ENCODE peak calls at places on chromosome 12, in six cellular contexts. Y, K, X, L, N and W are unnamed samples.
A peak's percentile ranks its signal among the peaks of the same experiment; 100 is the strongest.

GRCh38 chr12:50549885-50550284 is 45.1 kb downstream of the DIP2B start:
- DNase-seq in L (no peak), Y (no peak), N (no peak), K (no peak), X (no peak), W (no peak)

GRCh38 chr12:104928036-104928770 is 29.9 kb downstream of the SLC41A2 start:
- DNase-seq in Y (no peak), X (no peak), N (no peak), K (no peak), L (no peak), W (no peak)

GRCh38 chr12:49920915-49921286 is 17.2 kb upstream of the FAIM2 start:
- DNase-seq in L (no peak), Y (peak; percentile 15), N (no peak), K (no peak), X (no peak), W (no peak)

GRCh38 chr12:112450725-112451124 is 32.0 kb downstream of the PTPN11 start:
- DNase-seq in K (no peak), X (no peak), Y (no peak), N (no peak), L (no peak), W (no peak)

GRCh38 chr12:56104815-56105476 is 587 bp downstream of the PA2G4 start:
- DNase-seq in L (no peak), K (peak; percentile 13), Y (no peak), N (no peak), X (no peak), W (no peak)

GRCh38 chr12:8697476-8698131 is at the start of gene RIMKLB:
- DNase-seq in Y (peak; percentile 94), X (peak; percentile 68), K (peak; percentile 11), L (peak; percentile 57), N (peak; percentile 78), W (peak; percentile 75)

GRCh38 chr12:67019070-67019469 is 250.1 kb upstream of the CAND1 start:
- DNase-seq in X (peak; percentile 68), K (no peak), Y (no peak), N (no peak), L (no peak), W (no peak)

GRCh38 chr12:58847876-58848600 is 72.3 kb downstream of the LRIG3 start:
- DNase-seq in L (no peak), X (no peak), K (no peak), N (no peak), Y (no peak), W (no peak)

GRCh38 chr12:16299403-16299802 is 21.9 kb upstream of the SLC15A5 start:
- DNase-seq in L (peak; percentile 1), K (peak; percentile 36), Y (no peak), N (no peak), X (no peak), W (no peak)

GRCh38 chr12:130818381-130819247 is 20.4 kb downstream of the STX2 start:
- DNase-seq in X (peak; percentile 39), N (no peak), K (peak; percentile 87), L (no peak), Y (peak; percentile 90), W (peak; percentile 81)

GRCh38 chr12:15439459-15439858 is 117.2 kb downstream of the PTPRO start:
- DNase-seq in K (no peak), Y (no peak), L (no peak), X (no peak), N (no peak), W (no peak)

GRCh38 chr12:88035907-88036289 is 6.7 kb upstream of the C12orf50 start:
- DNase-seq in K (peak; percentile 21), Y (no peak), X (peak; percentile 7), L (no peak), N (no peak), W (no peak)

GRCh38 chr12:127503221-127503620 is 763.7 kb upstream of the TMEM132C start:
- DNase-seq in N (no peak), X (no peak), K (no peak), L (no peak), Y (no peak), W (no peak)

GRCh38 chr12:132462778-132463177 is 27.2 kb upstream of the FBRSL1 start:
- DNase-seq in X (no peak), L (no peak), N (no peak), K (no peak), Y (no peak), W (no peak)

GRCh38 chr12:109771746-109772621 is 58.4 kb downstream of the FAM222A start:
- DNase-seq in K (no peak), L (no peak), Y (peak; percentile 53), X (no peak), N (no peak), W (no peak)

GRCh38 chr12:13190275-13190674 is 6.3 kb upstream of the EMP1 start:
- DNase-seq in Y (no peak), N (no peak), K (no peak), X (no peak), L (no peak), W (no peak)
- H3K4me1 ChIP-seq in Y (no peaks in the 10 kb centered on the region), N (no peaks in the 10 kb centered on the region), K (peaks cover 45% of the 10 kb centered on the region), X (no peaks in the 10 kb centered on the region), L (peaks cover 17% of the 10 kb centered on the region), W (no peaks in the 10 kb centered on the region)

GRCh38 chr12:39553476-39553875 is 66.1 kb downstream of the ABCD2 start:
- DNase-seq in N (no peak), K (peak; percentile 75), L (no peak), Y (no peak), X (no peak), W (no peak)
- H3K27ac ChIP-seq in N (no peak overlapping the region), K (no peak overlapping the region), L (no peak overlapping the region), Y (no peak overlapping the region), X (no peak overlapping the region), W (no peak overlapping the region)

DNA sequence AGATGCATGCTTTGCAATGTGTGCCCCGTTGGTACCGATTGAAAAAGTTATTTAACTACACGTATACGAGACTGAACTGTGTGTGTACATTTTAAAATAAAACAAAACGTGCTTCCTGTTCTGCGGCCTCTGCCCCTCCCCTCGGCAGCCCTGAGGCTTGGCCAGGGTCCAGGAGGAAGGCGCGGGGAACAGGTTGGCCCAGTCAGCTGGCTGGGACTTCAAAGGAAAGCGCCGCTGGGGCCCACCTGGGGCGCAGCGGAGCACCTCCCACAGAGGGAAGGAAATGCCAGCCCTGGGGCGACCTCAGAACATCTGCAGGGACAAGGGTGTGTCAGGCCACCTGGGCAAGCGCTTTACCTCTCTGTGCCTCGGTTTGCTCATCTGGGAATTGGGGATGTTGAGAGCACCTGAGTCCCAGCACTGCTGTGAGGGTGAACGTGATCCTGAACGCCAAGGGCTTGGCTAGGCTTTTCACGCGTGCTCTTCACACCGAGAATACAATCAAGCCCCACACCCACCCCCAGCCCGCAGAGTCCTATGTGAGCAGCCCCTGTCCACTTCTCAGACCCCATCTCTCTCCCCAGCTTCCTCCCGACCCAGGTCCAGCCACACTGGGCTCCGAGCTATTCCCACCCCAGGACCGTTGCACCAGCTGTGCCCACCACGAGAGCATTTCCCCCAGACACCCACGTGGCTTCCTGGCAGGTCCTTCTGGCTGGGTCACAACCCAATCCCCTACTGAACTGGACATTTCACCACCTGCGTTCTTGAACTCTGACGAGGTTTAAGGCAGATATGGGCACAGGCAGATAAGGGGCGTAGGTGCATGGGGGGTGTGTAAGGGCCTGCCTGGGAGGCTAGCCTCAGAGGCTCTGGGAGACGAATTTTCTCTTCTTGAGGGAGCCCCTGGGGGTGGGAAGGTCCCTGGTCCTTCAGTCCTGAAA is 41.9 kb upstream of the NCOR2 start:
- DNase-seq in X (peak; percentile 95), K (peak; percentile 96), N (no peak), L (peak; percentile 34), Y (peak; percentile 97), W (peak; percentile 73)
- H3K4me1 ChIP-seq in X (peaks cover 14% of the 10 kb centered on the region), K (peaks cover 30% of the 10 kb centered on the region), N (no peaks in the 10 kb centered on the region), L (peaks cover 2% of the 10 kb centered on the region), Y (peaks cover 23% of the 10 kb centered on the region), W (peaks cover 23% of the 10 kb centered on the region)

GRCh38 chr12:106084759-106085158 is 54.0 kb downstream of the NUAK1 start:
- DNase-seq in X (no peak), K (no peak), N (no peak), L (no peak), Y (no peak), W (no peak)

GRCh38 chr12:106086696-106087095 is 52.1 kb downstream of the NUAK1 start:
- DNase-seq in X (no peak), K (no peak), L (no peak), Y (no peak), N (no peak), W (no peak)

GRCh38 chr12:106082216-106083175 is 56.3 kb downstream of the NUAK1 start:
- DNase-seq in L (peak; percentile 73), K (no peak), N (no peak), Y (no peak), X (no peak), W (no peak)

GRCh38 chr12:106085213-106085612 is 53.5 kb downstream of the NUAK1 start:
- DNase-seq in X (no peak), K (no peak), N (no peak), Y (no peak), L (no peak), W (no peak)

DNA sequence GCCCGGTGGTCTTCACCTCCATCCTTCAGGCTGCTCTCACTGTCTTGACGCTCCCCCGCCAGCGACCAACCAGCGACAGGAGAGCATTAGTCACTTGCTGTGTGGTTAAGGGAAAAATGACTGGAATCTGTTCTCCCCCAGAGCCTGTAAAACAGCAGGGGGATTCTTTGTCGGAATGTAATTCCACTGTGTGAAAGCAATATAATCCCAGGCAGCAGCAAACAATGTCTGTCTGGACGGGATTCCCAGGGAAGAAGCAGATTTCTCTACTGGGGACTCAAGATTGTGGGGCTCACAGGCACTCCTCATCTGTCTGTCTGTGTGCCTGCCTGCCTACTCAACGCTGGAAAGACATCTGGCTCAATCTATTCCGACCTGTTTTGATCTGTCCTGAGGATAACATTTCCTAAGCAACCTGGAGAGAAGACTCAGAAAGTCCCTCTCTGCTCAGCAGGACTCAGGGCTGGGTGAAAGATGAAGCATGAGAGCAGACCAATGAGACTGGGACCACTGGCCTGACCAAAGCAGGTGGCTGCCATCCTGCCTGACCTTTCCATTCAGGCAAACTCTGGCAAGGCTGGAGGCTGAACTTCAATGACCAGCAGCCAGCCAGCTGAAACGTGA is 54.6 kb downstream of the NUAK1 start:
- DNase-seq in X (no peak), N (no peak), Y (no peak), L (peak; percentile 88), K (peak; percentile 62), W (no peak)
- H3K27ac ChIP-seq in X (no peak overlapping the region), N (peak overlapping the region; percentile 31), Y (peak overlapping the region; percentile 0), L (peak overlapping the region; percentile 66), K (no peak overlapping the region), W (no peak overlapping the region)

DNA sequence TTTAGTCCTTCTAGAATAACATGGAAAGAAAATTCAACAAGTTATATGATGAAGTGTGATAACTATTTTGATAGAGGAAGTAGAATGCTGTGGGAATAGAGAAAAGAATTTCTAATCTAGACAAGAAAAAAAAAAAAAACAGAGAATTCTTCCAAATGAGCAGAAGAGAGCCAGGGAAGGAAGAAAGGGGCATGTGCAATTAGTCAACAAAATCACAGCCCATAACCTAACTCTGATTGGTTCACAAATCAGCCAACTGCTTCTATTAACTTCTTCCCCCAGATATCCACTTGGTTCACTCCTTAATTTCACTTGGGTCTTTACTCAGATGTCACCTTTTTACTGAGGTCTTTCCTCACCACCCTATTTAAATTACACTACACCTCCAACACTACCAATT is 69.5 kb downstream of the BTG1 start:
- DNase-seq in Y (no peak), N (no peak), L (no peak), K (no peak), X (no peak), W (no peak)
- H3K4me1 ChIP-seq in Y (peaks cover 40% of the 10 kb centered on the region), N (no peaks in the 10 kb centered on the region), L (peaks cover 24% of the 10 kb centered on the region), K (peaks cover 40% of the 10 kb centered on the region), X (peaks cover 11% of the 10 kb centered on the region), W (peaks cover 42% of the 10 kb centered on the region)